ENCODE peak calls at places on chromosomes 11 and 22, in five cellular contexts. G is PC-3, W is GM23248, X is NB4, O is epithelial cell of esophagus. R is an unnamed sample.

GRCh38 chr11:64996710-64997380 is at the start of gene BATF2:
- DNase-seq in G (peak; percentile 61), W (peak; percentile 78), X (peak; percentile 88), O (peak; percentile 32), R (peak; percentile 57)

GRCh38 chr22:23565942-23566715 is 14.0 kb downstream of the IGLL1 start:
- DNase-seq in G (no peak), W (no peak), X (no peak), O (no peak), R (no peak)

GRCh38 chr22:29848115-29848514 is 10.0 kb upstream of the ASCC2 start:
- DNase-seq in G (no peak), W (no peak), X (no peak), O (no peak), R (no peak)

GRCh38 chr11:117884994-117885393 is 8.5 kb upstream of the FXYD6 start:
- DNase-seq in G (no peak), W (peak; percentile 26), X (no peak), O (peak; percentile 16), R (peak; percentile 27)

GRCh38 chr11:113774174-113774503 is 647 bp upstream of the ZW10 start:
- DNase-seq in G (no peak), W (no peak), X (no peak), O (no peak), R (no peak)

GRCh38 chr22:48860557-48860956 is 967.1 kb downstream of the BRD1 start:
- DNase-seq in G (no peak), W (no peak), X (no peak), O (no peak), R (no peak)

GRCh38 chr22:38219644-38220043 is 17.9 kb downstream of the MAFF start:
- DNase-seq in G (no peak), W (no peak), X (no peak), O (no peak), R (no peak)

GRCh38 chr11:8756201-8756600 is 73.6 kb downstream of the RPL27A start:
- DNase-seq in G (no peak), W (peak; percentile 80), X (no peak), O (no peak), R (no peak)

GRCh38 chr11:69841859-69842698 is 22.9 kb upstream of the FGF3 start:
- DNase-seq in G (peak; percentile 69), W (peak; percentile 18), X (peak; percentile 50), O (no peak), R (no peak)

GRCh38 chr11:65131417-65131776 is 2.9 kb downstream of the SYVN1 start:
- DNase-seq in G (no peak), W (no peak), X (no peak), O (no peak), R (no peak)

GRCh38 chr22:29002603-29003002 is 59.0 kb downstream of the C22orf31 start:
- DNase-seq in G (no peak), W (no peak), X (no peak), O (no peak), R (no peak)

GRCh38 chr22:49370841-49371301 is 456.8 kb downstream of the BRD1 start:
- DNase-seq in G (no peak), W (no peak), X (no peak), O (no peak), R (no peak)

GRCh38 chr11:41879186-41879738 is 419.8 kb upstream of the LRRC4C start:
- DNase-seq in G (peak; percentile 50), W (peak; percentile 6), X (no peak), O (peak; percentile 31), R (no peak)

GRCh38 chr22:24471570-24471969 is 23.6 kb upstream of the UPB1 start:
- DNase-seq in G (no peak), W (no peak), X (no peak), O (no peak), R (no peak)

GRCh38 chr11:130074736-130075135 is 5.0 kb downstream of the APLP2 start:
- DNase-seq in G (no peak), W (no peak), X (no peak), O (no peak), R (no peak)

GRCh38 chr11:130077671-130078468 is 8.2 kb downstream of the APLP2 start:
- DNase-seq in G (no peak), W (no peak), X (no peak), O (no peak), R (no peak)

GRCh38 chr11:130071211-130071712 is 1.6 kb downstream of the APLP2 start:
- DNase-seq in G (peak; percentile 66), W (peak; percentile 65), X (peak; percentile 58), O (peak; percentile 63), R (no peak)

DNA sequence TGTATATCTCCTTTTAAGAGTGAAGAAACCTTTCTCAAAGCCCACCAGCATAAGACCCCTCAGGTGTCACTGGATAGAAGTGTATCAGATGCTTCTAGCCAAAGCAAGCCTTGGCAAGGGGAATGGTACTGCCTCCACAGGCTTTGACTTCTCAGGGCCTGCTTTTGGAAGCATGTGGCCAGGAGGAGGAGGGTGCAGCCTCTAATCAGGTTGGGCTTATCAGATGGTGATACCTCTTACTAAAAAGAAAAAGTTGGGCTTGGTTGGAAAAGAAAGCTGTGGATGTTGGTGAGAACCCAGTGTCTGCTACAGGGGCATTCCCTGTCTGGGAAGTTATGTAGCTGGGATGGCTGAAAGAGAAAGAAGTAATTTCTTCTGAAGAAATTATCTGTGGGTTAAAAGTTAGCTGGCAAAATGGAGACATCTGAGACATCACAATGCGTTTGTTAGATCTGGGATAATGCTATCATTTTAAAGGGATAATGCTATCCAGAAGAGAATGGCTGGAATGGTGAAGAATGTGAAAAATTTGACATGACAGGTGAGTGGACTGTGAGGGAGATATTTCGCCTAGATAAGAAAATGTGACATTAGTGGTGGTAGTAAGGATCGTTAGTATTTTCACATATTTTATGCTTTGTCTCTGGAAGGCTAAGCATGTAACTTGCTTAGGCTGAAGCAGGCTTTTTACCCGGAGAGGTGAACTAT is 7.2 kb downstream of the APLP2 start:
- DNase-seq in G (no peak), W (no peak), X (no peak), O (no peak), R (no peak)
- H3K4me3 ChIP-seq in G (no peak overlapping the region), W (no peak overlapping the region), X (no peak overlapping the region), O (no peak overlapping the region), R (no peak overlapping the region)

GRCh38 chr11:2924821-2925675 is 4.2 kb downstream of the PHLDA2 start:
- DNase-seq in G (no peak), W (no peak), X (no peak), O (no peak), R (no peak)

GRCh38 chr11:2924381-2924780 is 4.8 kb downstream of the PHLDA2 start:
- DNase-seq in G (peak; percentile 82), W (no peak), X (no peak), O (no peak), R (peak; percentile 85)

GRCh38 chr11:2921742-2922493 is 7.3 kb downstream of the PHLDA2 start:
- DNase-seq in G (no peak), W (no peak), X (no peak), O (no peak), R (no peak)

GRCh38 chr11:2922635-2923034 is 6.6 kb downstream of the PHLDA2 start:
- DNase-seq in G (no peak), W (no peak), X (no peak), O (no peak), R (no peak)

DNA sequence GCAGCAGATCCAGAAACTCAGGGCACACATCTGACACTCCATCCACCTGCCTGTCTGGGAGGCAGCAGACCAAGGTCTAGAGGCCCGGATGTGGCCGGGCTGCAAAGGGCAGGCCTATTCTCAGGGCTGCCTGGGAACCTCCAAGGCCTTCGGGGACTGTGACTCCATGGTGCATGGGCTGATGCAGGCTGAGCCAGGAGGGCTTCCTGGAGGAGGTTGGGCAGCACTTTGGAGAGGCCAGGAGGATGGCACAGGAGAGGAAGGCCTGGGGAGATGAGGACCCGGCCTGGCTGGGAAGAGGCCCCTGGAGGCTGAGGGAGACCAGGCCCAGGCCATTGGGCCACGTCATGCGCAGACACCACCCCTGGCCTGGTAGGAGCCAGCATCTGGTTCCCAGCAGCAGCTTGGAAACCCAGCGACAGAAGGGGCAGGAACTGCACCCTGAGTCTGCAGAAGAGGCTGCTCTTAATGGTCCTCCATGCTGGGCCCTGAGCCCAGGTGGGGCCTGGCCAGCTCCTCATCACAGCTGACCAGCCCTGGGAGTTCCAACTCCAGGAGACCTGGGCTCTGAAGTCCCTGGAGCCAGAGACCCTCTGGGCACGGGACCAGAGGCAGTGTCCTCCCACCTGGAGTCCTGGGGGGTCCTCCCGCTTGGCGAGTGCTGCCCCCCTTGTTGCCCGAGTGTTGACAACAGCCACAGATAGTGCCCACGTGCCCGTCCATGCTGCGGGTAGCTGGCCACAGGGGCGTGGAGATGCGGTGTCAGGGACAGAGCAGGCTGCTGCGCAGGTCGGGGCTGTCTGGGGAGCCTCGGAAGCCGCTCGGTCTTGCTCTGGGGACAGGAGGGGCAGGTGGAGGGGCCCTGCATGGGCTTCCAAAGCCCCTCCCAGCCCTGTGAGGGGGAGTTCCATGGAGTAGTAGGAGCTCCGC is 5.5 kb downstream of the PHLDA2 start:
- DNase-seq in G (no peak), W (no peak), X (no peak), O (no peak), R (no peak)
- H3K4me3 ChIP-seq in G (no peak overlapping the region), W (no peak overlapping the region), X (no peak overlapping the region), O (no peak overlapping the region), R (peak overlapping the region; percentile 20)

GRCh38 chr11:12901874-12902481 is 107.1 kb upstream of the RASSF10 start:
- DNase-seq in G (peak; percentile 87), W (peak; percentile 75), X (no peak), O (no peak), R (no peak)

GRCh38 chr11:12902784-12903491 is 106.2 kb upstream of the RASSF10 start:
- DNase-seq in G (no peak), W (no peak), X (no peak), O (no peak), R (no peak)

GRCh38 chr11:12900496-12900895 is 108.6 kb upstream of the RASSF10 start:
- DNase-seq in G (peak; percentile 89), W (peak; percentile 92), X (no peak), O (peak; percentile 91), R (no peak)

GRCh38 chr11:12897867-12898266 is 111.2 kb upstream of the RASSF10 start:
- DNase-seq in G (no peak), W (no peak), X (no peak), O (peak; percentile 9), R (no peak)

DNA sequence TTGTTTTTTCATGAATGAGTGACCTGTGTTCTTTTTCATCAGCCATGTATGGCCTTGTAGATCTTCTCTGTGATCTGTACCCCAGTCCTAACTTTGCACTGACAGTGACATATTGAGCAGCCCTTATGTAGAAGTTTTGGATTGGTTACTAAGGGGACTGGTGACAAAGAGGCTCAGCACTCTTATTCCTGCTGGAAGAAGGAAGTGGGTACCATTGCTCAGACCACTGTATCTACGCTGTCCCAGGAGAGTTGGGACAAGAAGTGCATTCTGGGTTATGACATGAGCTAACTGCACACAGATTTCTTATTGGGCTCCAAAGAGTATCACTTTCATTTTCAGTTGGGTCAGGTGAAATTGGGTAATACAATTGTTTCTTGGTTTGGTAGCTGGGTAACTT is 107.8 kb upstream of the RASSF10 start:
- DNase-seq in G (no peak), W (peak; percentile 26), X (peak; percentile 17), O (no peak), R (no peak)
- H3K4me3 ChIP-seq in G (no peak overlapping the region), W (no peak overlapping the region), X (no peak overlapping the region), O (no peak overlapping the region), R (no peak overlapping the region)

GRCh38 chr11:72959998-72960731 is 146.0 kb downstream of the ATG16L2 start:
- DNase-seq in G (no peak), W (no peak), X (no peak), O (no peak), R (no peak)

GRCh38 chr11:72958790-72959189 is 144.6 kb downstream of the ATG16L2 start:
- DNase-seq in G (peak; percentile 13), W (no peak), X (no peak), O (no peak), R (no peak)

GRCh38 chr11:72965672-72966071 is 151.5 kb downstream of the ATG16L2 start:
- DNase-seq in G (no peak), W (no peak), X (no peak), O (no peak), R (no peak)

GRCh38 chr11:72962717-72963116 is 148.5 kb downstream of the ATG16L2 start:
- DNase-seq in G (no peak), W (no peak), X (no peak), O (no peak), R (no peak)

GRCh38 chr11:72962084-72962483 is 147.9 kb downstream of the ATG16L2 start:
- DNase-seq in G (no peak), W (peak; percentile 53), X (peak; percentile 71), O (peak; percentile 46), R (no peak)
- H3K4me3 ChIP-seq in G (no peak overlapping the region), W (no peak overlapping the region), X (no peak overlapping the region), O (no peak overlapping the region), R (no peak overlapping the region)

R was measured in breast epithelium.